ENCODE peak calls at places on chromosomes 16 and 17, in nine cellular contexts. Y is D721Med; E is AG09319; S is sigmoid colon; J is lower leg skin; R is GM06990; M is AG08395; D is stimulated activated CD8-positive, alpha-beta memory T cell treated with anti-CD3 and anti-CD28 coated beads, Interleukin-4, amount 100 ng/mL, for 4 hours; N is CD8-positive, alpha-beta memory T cell. X is an unnamed sample.

GRCh38 chr16:82603784-82604411 is 22.9 kb upstream of the CDH13 start:
- DNase-seq in Y (no peak), E (no peak), S (no peak), J (peak; percentile 53), R (no peak), M (peak; percentile 69), D (no peak), N (no peak), X (peak; percentile 29)

GRCh38 chr17:13405807-13406206 is 195.9 kb downstream of the HS3ST3A1 start:
- DNase-seq in Y (no peak), E (no peak), S (no peak), J (no peak), R (no peak), M (no peak), D (no peak), N (no peak), X (no peak)

GRCh38 chr16:52528393-52529080 is 18.4 kb downstream of the TOX3 start:
- DNase-seq in Y (no peak), E (no peak), S (no peak), J (no peak), R (no peak), M (no peak), D (no peak), N (no peak), X (no peak)

GRCh38 chr17:82019905-82020873 is 2.5 kb downstream of the CENPX start:
- DNase-seq in Y (peak; percentile 87), E (no peak), S (no peak), J (no peak), R (peak; percentile 61), M (no peak), D (no peak), N (peak; percentile 49), X (peak; percentile 56)

GRCh38 chr16:67781548-67781921 is 24.8 kb downstream of the RANBP10 start:
- DNase-seq in Y (no peak), E (no peak), S (no peak), J (no peak), R (no peak), M (no peak), D (no peak), N (no peak), X (no peak)

GRCh38 chr16:9225527-9226316 is 134.3 kb downstream of the HAPSTR1 start:
- DNase-seq in Y (no peak), E (no peak), S (peak; percentile 30), J (no peak), R (no peak), M (no peak), D (no peak), N (no peak), X (peak; percentile 9)

GRCh38 chr16:19601083-19601976 is 45.8 kb downstream of the VPS35L start:
- DNase-seq in Y (no peak), E (peak; percentile 7), S (no peak), J (no peak), R (no peak), M (peak; percentile 44), D (no peak), N (peak; percentile 6), X (peak; percentile 32)

GRCh38 chr16:25553711-25554436 is 137.9 kb upstream of the HS3ST4 start:
- DNase-seq in Y (no peak), E (no peak), S (no peak), J (no peak), R (no peak), M (no peak), D (no peak), N (no peak), X (no peak)

X was measured in neuronal stem cell.